ENCODE peak calls at places on chromosomes 3 and 15, in eight cellular contexts. D is HCT116, G is sigmoid colon, H is prostate gland, Q is stomach, N is transverse colon, S is K562, M is GM12878. I is an unnamed sample.

GRCh38 chr3:106635271-106635670 is 742.0 kb upstream of the CCDC54 start:
- DNase-seq in D (no peak), G (no peak), H (no peak), Q (no peak), N (no peak), S (no peak), M (no peak), I (no peak)

GRCh38 chr15:27704939-27705514 is 394.1 kb downstream of the OCA2 start:
- DNase-seq in D (no peak), G (no peak), H (no peak), Q (no peak), N (no peak), S (no peak), M (no peak), I (no peak)

GRCh38 chr15:48553559-48553958 is 92.0 kb downstream of the FBN1 start:
- DNase-seq in D (no peak), G (no peak), H (no peak), Q (no peak), N (no peak), S (no peak), M (no peak), I (no peak)

GRCh38 chr15:44137750-44138149 is 57.3 kb downstream of the FRMD5 start:
- DNase-seq in D (no peak), G (no peak), H (no peak), Q (no peak), N (peak), S (no peak), M (no peak), I (no peak)

GRCh38 chr15:94119215-94119815 is 112.0 kb upstream of the MCTP2 start:
- DNase-seq in D (no peak), G (peak), H (peak), Q (no peak), N (no peak), S (no peak), M (no peak), I (no peak)

GRCh38 chr3:125684199-125684598 is 88.9 kb upstream of the OSBPL11 start:
- DNase-seq in D (peak), G (peak), H (no peak), Q (peak), N (no peak), S (peak), M (no peak), I (no peak)

GRCh38 chr3:65144791-65145355 is 457.1 kb upstream of the ADAMTS9 start:
- DNase-seq in D (no peak), G (no peak), H (no peak), Q (no peak), N (no peak), S (no peak), M (no peak), I (no peak)

GRCh38 chr3:149258298-149258697 is 36.7 kb upstream of the CP start:
- DNase-seq in D (no peak), G (no peak), H (no peak), Q (no peak), N (no peak), S (peak), M (no peak), I (no peak)

GRCh38 chr3:193782280-193782654 is 189.3 kb downstream of the OPA1 start:
- DNase-seq in D (peak), G (no peak), H (peak), Q (peak), N (peak), S (peak), M (no peak), I (peak)

GRCh38 chr3:193780371-193780770 is 187.4 kb downstream of the OPA1 start:
- DNase-seq in D (no peak), G (no peak), H (no peak), Q (no peak), N (no peak), S (no peak), M (no peak), I (no peak)

GRCh38 chr3:193779933-193780332 is 186.9 kb downstream of the OPA1 start:
- DNase-seq in D (no peak), G (no peak), H (no peak), Q (no peak), N (no peak), S (no peak), M (no peak), I (no peak)

GRCh38 chr3:193782747-193783146 is 189.7 kb downstream of the OPA1 start:
- DNase-seq in D (no peak), G (no peak), H (no peak), Q (no peak), N (no peak), S (no peak), M (no peak), I (no peak)

GRCh38 chr3:193780810-193781472 is 187.9 kb downstream of the OPA1 start:
- DNase-seq in D (no peak), G (peak), H (peak), Q (peak), N (peak), S (peak), M (no peak), I (peak)
- TF ChIP-seq POLR2A in D (no peak), G (no peak), H (no peak), Q (no peak), N (no peak), S (no peak), M (no peak), I (no peak)

GRCh38 chr3:160756907-160757623 is 1.0 kb downstream of the PPM1L start:
- DNase-seq in D (no peak), G (peak), H (no peak), Q (peak), N (peak), S (no peak), M (no peak), I (no peak)
- H3K4me3 ChIP-seq in D (peak), G (peak), H (peak), Q (peak), N (peak), S (no peak), M (no peak), I (peak)

DNA sequence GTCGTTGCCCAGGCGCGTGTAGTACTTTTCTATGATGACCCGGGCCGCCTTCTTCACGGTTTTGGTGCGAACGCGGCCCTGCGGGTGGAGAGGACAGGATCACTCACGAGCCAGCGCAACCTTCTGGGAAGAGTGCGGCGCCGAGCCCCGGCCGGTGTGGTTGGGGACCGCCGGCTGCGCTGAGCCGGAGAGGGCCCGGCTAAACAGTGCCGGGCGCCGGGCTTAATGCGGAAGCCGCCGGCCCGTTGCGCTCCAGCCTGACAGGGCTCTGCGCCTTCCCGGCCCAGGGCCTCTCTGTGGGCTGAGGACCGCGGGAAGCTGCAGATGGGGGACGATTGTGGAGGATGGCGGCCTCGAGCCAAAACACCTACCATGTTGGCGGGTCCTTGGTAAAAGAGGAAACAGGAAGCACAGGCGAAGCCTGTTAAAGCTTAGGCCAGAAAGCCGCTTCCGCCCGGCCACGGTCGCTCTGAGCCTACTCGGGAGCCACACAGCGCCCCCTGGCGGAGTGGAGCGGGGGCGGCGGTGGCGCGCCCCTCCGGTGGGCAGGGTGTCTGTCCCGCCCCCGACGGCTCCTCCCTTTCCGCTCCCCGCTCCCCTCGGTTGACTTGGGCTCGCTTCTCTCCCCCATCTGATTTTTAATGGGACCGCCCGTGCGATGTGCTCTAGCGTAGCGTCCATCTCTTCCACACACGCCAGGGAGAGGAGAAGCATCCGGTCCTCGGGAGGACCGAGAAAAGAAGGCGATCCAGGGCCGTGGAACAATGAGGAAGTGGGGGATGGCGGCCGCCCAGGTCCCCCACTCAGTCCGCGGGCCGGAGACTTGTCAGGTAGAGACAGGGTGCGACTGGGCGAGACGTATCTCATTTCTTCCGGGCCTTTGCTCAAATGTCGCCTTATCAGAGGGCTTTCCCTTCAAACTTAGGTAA is at the start of gene RPS17:
- DNase-seq in D (peak), G (peak), H (peak), Q (peak), N (peak), S (peak), M (peak), I (peak)
- TF ChIP-seq POLR2AphosphoS5 in D (peak), G (peak), H (peak), Q (peak), N (peak), S (peak), M (peak), I (peak)

DNA sequence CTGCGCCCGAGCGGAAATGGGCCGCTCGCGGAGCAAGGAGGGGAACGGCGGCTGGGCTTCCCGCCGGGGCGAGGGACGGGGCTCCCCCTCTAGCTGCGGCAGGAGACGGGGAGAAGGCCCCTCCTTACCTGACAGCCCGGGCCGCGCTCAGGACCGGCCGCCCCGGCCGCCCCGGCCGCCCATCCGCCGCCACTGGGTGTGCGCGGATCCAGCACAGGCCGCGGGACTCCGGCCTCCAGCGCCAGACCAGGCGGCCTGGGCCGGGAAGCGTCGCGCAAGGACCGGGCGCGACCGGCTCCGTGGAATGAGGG is 296 bp downstream of the TPRA1 start:
- DNase-seq in D (no peak), G (peak), H (no peak), Q (no peak), N (peak), S (no peak), M (no peak), I (no peak)
- TF ChIP-seq POLR2A in D (no peak), G (no peak), H (no peak), Q (no peak), N (peak), S (no peak), M (peak), I (no peak)